ENCODE peak calls at places on chromosome 3, in five cellular contexts. L is pancreas, Q is kidney, B is left ventricle myocardium inferior, N is cardiac muscle cell. G is an unnamed sample. For H3K36me3, the result is how much of the 10 kb centered on the place peaks cover.

GRCh38 chr3:172174396-172175253 is 135.2 kb downstream of the FNDC3B start:
- DNase-seq in L (no peak), Q (no peak), B (no peak), N (no peak), G (no peak)

GRCh38 chr3:153221748-153222162 is 59.7 kb downstream of the RAP2B start:
- DNase-seq in L (no peak), Q (no peak), B (peak), N (peak), G (peak)

GRCh38 chr3:28328188-28329151 is 20.1 kb upstream of the ZCWPW2 start:
- DNase-seq in L (no peak), Q (no peak), B (no peak), N (peak), G (no peak)

GRCh38 chr3:71311320-71312046 is 272.0 kb downstream of the FOXP1 start:
- DNase-seq in L (no peak), Q (no peak), B (no peak), N (no peak), G (no peak)

GRCh38 chr3:125141596-125142417 is 70.7 kb downstream of the SLC12A8 start:
- DNase-seq in L (no peak), Q (peak), B (peak), N (peak), G (no peak)

GRCh38 chr3:134485075-134485536 is 679 bp downstream of the ANAPC13 start:
- DNase-seq in L (no peak), Q (no peak), B (no peak), N (no peak), G (no peak)

GRCh38 chr3:180626844-180627243 is 24.9 kb downstream of the TTC14 start:
- DNase-seq in L (no peak), Q (no peak), B (no peak), N (no peak), G (no peak)

GRCh38 chr3:54577313-54577712 is 350.5 kb downstream of the LRTM1 start:
- DNase-seq in L (no peak), Q (no peak), B (no peak), N (no peak), G (no peak)

GRCh38 chr3:52119826-52120225 is 34.4 kb downstream of the POC1A start:
- DNase-seq in L (no peak), Q (peak), B (no peak), N (no peak), G (no peak)

GRCh38 chr3:28575748-28576589 is 227.3 kb upstream of the AZI2 start:
- DNase-seq in L (peak), Q (peak), B (peak), N (peak), G (no peak)

GRCh38 chr3:99962703-99963102 is 145.0 kb downstream of the CMSS1 start:
- DNase-seq in L (no peak), Q (no peak), B (no peak), N (no peak), G (no peak)

GRCh38 chr3:150697646-150698045 is 6.1 kb downstream of the ERICH6 start:
- DNase-seq in L (no peak), Q (no peak), B (no peak), N (no peak), G (no peak)

GRCh38 chr3:47612879-47613278 is 34.2 kb upstream of the CSPG5 start:
- DNase-seq in L (no peak), Q (no peak), B (no peak), N (no peak), G (no peak)

GRCh38 chr3:139378587-139378986 is 10.9 kb downstream of the COPB2 start:
- DNase-seq in L (no peak), Q (no peak), B (no peak), N (no peak), G (no peak)

GRCh38 chr3:178186666-178187065 is 349.6 kb upstream of the KCNMB2 start:
- DNase-seq in L (no peak), Q (no peak), B (no peak), N (no peak), G (no peak)

GRCh38 chr3:58575986-58576652 is 1.1 kb downstream of the FAM107A start:
- DNase-seq in L (no peak), Q (no peak), B (no peak), N (no peak), G (no peak)

GRCh38 chr3:197615430-197615829 is 59.7 kb upstream of the BDH1 start:
- DNase-seq in L (no peak), Q (no peak), B (no peak), N (no peak), G (no peak)

GRCh38 chr3:64667887-64668581 is 19.8 kb downstream of the ADAMTS9 start:
- DNase-seq in L (no peak), Q (peak), B (peak), N (no peak), G (no peak)

GRCh38 chr3:12629560-12629959 is 34.4 kb downstream of the RAF1 start:
- DNase-seq in L (no peak), Q (no peak), B (peak), N (no peak), G (no peak)

GRCh38 chr3:100001514-100002270 is 112.6 kb downstream of the FILIP1L start:
- DNase-seq in L (no peak), Q (no peak), B (no peak), N (no peak), G (no peak)

GRCh38 chr3:12221663-12222062 is 63.0 kb upstream of the TIMP4 start:
- DNase-seq in L (no peak), Q (no peak), B (no peak), N (no peak), G (no peak)

GRCh38 chr3:145869958-145870357 is 291.0 kb downstream of the PLOD2 start:
- DNase-seq in L (no peak), Q (no peak), B (no peak), N (no peak), G (no peak)

GRCh38 chr3:125594581-125595011 is 701 bp downstream of the OSBPL11 start:
- DNase-seq in L (peak), Q (peak), B (peak), N (peak), G (no peak)

GRCh38 chr3:44530957-44531356 is 24.0 kb upstream of the ZKSCAN7 start:
- DNase-seq in L (no peak), Q (no peak), B (no peak), N (no peak), G (no peak)

GRCh38 chr3:10450494-10451440 is 54.6 kb downstream of the ATP2B2 start:
- DNase-seq in L (no peak), Q (no peak), B (no peak), N (peak), G (no peak)

GRCh38 chr3:74904646-74905045 is 290.2 kb upstream of the CNTN3 start:
- DNase-seq in L (no peak), Q (no peak), B (no peak), N (no peak), G (no peak)

GRCh38 chr3:51283421-51283820 is 101.7 kb upstream of the MANF start:
- DNase-seq in L (no peak), Q (no peak), B (no peak), N (no peak), G (no peak)

GRCh38 chr3:170999737-171000242 is 26.7 kb downstream of the SLC2A2 start:
- DNase-seq in L (no peak), Q (no peak), B (no peak), N (no peak), G (no peak)

GRCh38 chr3:109685084-109686079 is 348.0 kb upstream of the DPPA4 start:
- DNase-seq in L (peak), Q (peak), B (peak), N (no peak), G (peak)

GRCh38 chr3:192848371-192849233 is 69.1 kb downstream of the MB21D2 start:
- DNase-seq in L (no peak), Q (no peak), B (no peak), N (no peak), G (no peak)

GRCh38 chr3:42670670-42671069 is 14.7 kb upstream of the KLHL40 start:
- DNase-seq in L (no peak), Q (no peak), B (no peak), N (no peak), G (no peak)

GRCh38 chr3:126344380-126345041 is 12.7 kb downstream of the KLF15 start:
- DNase-seq in L (peak), Q (peak), B (no peak), N (no peak), G (peak)

GRCh38 chr3:139187648-139188047 is 143.0 kb upstream of the PRR23C start:
- DNase-seq in L (no peak), Q (no peak), B (no peak), N (no peak), G (no peak)

GRCh38 chr3:42507751-42508335 is 5.4 kb downstream of the VIPR1 start:
- DNase-seq in L (no peak), Q (no peak), B (no peak), N (no peak), G (no peak)

GRCh38 chr3:56921573-56922571 is 120.1 kb upstream of the ARHGEF3 start:
- DNase-seq in L (no peak), Q (no peak), B (no peak), N (no peak), G (no peak)

GRCh38 chr3:183006396-183007002 is 26.2 kb upstream of the DCUN1D1 start:
- DNase-seq in L (no peak), Q (no peak), B (no peak), N (no peak), G (no peak)

GRCh38 chr3:129486057-129487035 is 42.1 kb upstream of the RHO start:
- DNase-seq in L (no peak), Q (no peak), B (no peak), N (peak), G (no peak)

GRCh38 chr3:8837172-8837571 is 67.8 kb upstream of the OXTR start:
- DNase-seq in L (no peak), Q (no peak), B (no peak), N (no peak), G (no peak)

GRCh38 chr3:189404036-189404435 is 227.2 kb upstream of the TP63 start:
- DNase-seq in L (no peak), Q (no peak), B (no peak), N (no peak), G (no peak)

GRCh38 chr3:82132210-82133069 is 371.0 kb upstream of the GBE1 start:
- DNase-seq in L (no peak), Q (no peak), B (no peak), N (peak), G (no peak)

GRCh38 chr3:82130056-82130455 is 368.6 kb upstream of the GBE1 start:
- DNase-seq in L (no peak), Q (no peak), B (no peak), N (no peak), G (no peak)

GRCh38 chr3:82137050-82137449 is 375.6 kb upstream of the GBE1 start:
- DNase-seq in L (no peak), Q (no peak), B (no peak), N (no peak), G (no peak)

GRCh38 chr3:82133070-82133606 is 371.7 kb upstream of the GBE1 start:
- DNase-seq in L (peak), Q (no peak), B (peak), N (peak), G (peak)
- H3K36me3 ChIP-seq in L (under half), Q (under half), B (under half), N (under half), G (under half)

GRCh38 chr3:158731525-158731924 is 732 bp downstream of the RARRES1 start:
- DNase-seq in L (no peak), Q (no peak), B (no peak), N (no peak), G (no peak)

GRCh38 chr3:158731938-158732855 is at the start of gene RARRES1:
- DNase-seq in L (peak), Q (peak), B (peak), N (peak), G (no peak)

GRCh38 chr3:158728851-158729250 is 3.4 kb downstream of the RARRES1 start:
- DNase-seq in L (no peak), Q (no peak), B (no peak), N (no peak), G (no peak)

GRCh38 chr3:158735296-158736033 is 3.2 kb upstream of the RARRES1 start:
- DNase-seq in L (no peak), Q (no peak), B (no peak), N (no peak), G (no peak)

DNA sequence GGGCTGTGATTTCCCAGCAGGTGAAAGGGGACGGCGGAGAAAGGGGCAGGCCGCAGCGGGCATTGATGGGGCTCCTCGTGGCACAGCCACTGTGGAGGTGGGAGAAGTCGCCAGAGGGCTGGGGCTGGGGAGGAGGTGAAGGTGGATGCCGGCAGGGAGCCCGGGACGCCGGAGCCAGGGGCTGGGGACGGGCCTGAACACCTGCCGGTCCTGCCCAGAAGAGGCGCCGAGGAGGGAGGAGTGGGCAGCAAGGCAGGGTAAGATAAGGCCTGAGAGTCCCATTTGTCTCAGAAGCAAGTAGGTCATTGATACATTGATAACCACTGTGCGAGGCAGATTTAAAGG is 571 bp upstream of the RARRES1 start:
- DNase-seq in L (peak), Q (no peak), B (no peak), N (no peak), G (no peak)
- H3K4me3 ChIP-seq in L (no peak), Q (peak), B (peak), N (peak), G (peak)

DNA sequence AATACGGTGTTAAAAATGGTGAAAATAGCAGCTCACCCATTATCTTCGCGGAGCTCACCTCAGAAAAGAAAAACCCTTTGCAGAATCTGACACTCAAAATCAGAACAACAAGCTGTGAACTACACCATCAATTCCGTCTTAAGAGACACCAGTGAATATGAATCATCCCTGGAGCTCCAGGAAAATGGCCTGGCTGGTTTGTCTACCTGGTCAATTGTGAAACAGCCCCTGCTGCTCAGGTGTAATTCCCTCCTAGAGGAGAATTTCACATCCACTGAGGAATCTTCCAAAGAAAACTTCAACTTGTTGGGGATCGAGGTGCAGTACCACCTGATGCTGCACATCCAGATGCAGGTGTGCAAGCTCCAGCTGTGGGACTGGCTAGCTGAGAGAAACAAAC is 3.0 kb upstream of the XRN1 start:
- DNase-seq in L (no peak), Q (no peak), B (no peak), N (no peak), G (no peak)
- H3K36me3 ChIP-seq in L (under half), Q (under half), B (under half), N (under half), G (under half)

GRCh38 chr3:184377882-184378445 is at the start of gene THPO:
- DNase-seq in L (peak), Q (peak), B (no peak), N (peak), G (no peak)
- H3K4me3 ChIP-seq in L (no peak), Q (peak), B (peak), N (no peak), G (no peak)

DNA sequence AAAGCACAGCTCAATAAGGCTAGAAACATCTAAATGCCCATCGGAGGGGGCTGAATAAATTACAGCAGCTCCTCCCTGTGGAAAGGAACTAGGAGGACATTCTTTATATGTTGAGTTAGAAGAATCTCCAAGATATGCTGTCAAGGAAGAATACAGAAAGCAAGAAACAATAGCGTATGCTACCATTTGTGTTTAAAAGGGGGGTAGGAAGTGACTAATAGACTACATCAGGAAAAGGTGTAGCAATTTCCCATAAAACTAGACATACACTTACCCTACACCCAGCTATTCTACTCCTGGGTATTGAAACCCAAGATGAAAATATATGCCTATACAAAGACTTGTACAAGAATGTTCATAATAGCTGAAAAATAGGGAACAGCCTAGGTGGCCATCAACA is 21.6 kb downstream of the SEC61A1 start:
- DNase-seq in L (no peak), Q (no peak), B (no peak), N (no peak), G (no peak)
- H3K36me3 ChIP-seq in L (under half), Q (under half), B (under half), N (under half), G (under half)

DNA sequence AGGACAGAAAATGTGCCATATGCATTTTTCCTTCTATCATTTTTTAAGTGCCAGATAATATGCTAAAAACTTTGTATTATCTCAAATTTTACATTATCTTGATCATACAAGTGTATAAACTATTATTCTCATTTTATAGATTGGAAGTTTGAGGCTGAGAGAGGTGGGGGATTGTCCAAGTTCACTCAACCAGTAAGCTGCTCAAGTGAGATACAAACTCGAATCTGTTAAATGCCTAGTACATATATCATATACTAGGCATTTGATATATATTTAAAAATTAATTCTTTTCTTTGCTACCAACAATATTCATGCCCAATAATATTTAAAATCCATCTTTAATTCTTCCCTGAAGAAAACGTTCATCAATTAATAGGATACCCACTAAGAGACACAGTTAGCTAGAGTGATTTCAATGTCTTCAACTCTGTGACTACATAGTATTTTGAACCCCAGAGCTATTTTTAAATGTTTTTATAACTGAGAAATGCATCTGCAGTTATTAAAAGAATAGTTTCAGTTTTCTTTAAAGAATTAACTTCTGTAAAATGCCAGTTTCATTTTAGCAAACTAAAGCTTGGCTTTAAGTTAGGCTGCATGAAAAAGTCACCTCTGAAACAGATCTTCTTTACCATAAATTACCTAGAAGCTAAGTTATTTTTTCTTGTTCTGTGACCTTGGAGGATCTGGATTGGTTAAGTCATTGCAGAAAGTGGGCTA is 40.4 kb downstream of the IQCB1 start:
- DNase-seq in L (no peak), Q (no peak), B (no peak), N (no peak), G (no peak)
- H3K4me3 ChIP-seq in L (no peak), Q (no peak), B (no peak), N (no peak), G (no peak)

GRCh38 chr3:49700453-49701128 is 11.2 kb downstream of the RNF123 start:
- DNase-seq in L (peak), Q (no peak), B (no peak), N (no peak), G (no peak)
- H3K36me3 ChIP-seq in L (under half), Q (under half), B (half or more), N (under half), G (under half)

GRCh38 chr3:16467368-16467767 is 46.1 kb downstream of the RFTN1 start:
- DNase-seq in L (no peak), Q (no peak), B (no peak), N (no peak), G (no peak)

GRCh38 chr3:16464499-16465150 is 48.9 kb downstream of the RFTN1 start:
- DNase-seq in L (no peak), Q (no peak), B (no peak), N (no peak), G (no peak)

GRCh38 chr3:16463914-16464313 is 49.6 kb downstream of the RFTN1 start:
- DNase-seq in L (no peak), Q (no peak), B (no peak), N (no peak), G (no peak)

GRCh38 chr3:16468114-16469098 is 45.1 kb downstream of the RFTN1 start:
- DNase-seq in L (no peak), Q (no peak), B (no peak), N (peak), G (no peak)

DNA sequence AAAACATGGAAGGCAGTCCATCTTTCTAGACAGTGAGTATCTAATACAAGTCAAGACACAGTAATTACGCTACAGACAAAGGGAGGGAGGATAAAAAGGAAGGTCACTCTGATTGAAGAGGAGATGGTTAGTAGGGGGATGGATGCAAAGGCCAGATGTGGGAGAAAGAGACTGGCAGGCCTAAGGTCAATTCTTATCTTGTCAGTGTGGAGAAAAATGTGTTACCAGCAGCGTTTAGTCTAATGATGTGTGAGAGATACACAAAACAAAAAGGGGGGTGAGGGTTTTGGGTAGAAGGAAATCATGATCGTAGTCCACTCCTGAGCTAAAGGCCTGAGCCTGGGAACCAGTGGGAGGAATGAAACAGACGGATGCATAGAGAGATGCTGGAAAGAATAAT is 46.7 kb downstream of the RFTN1 start:
- DNase-seq in L (no peak), Q (no peak), B (no peak), N (no peak), G (no peak)
- H3K4me3 ChIP-seq in L (no peak), Q (no peak), B (no peak), N (no peak), G (no peak)

G was measured in right atrium auricular region.